ENCODE peak calls at places on chromosome 7, in six cellular contexts. D is IMR-90, V is HepG2, H is A549, C is K562, I is GM12878. B is an unnamed sample.

GRCh38 chr7:45580053-45580872 is 6.1 kb downstream of the ADCY1 start:
- DNase-seq in H (no peak), I (no peak), C (peak), D (no peak), V (no peak), B (peak)

GRCh38 chr7:97576043-97576442 is 155.8 kb upstream of the TAC1 start:
- DNase-seq in V (no peak), H (no peak), D (no peak), I (no peak), C (no peak), B (no peak)

GRCh38 chr7:26492816-26493215 is 201.2 kb downstream of the SNX10 start:
- DNase-seq in D (no peak), C (no peak), H (no peak), V (no peak), I (no peak), B (no peak)

GRCh38 chr7:103795112-103795511 is 194.3 kb downstream of the RELN start:
- DNase-seq in V (no peak), I (no peak), H (no peak), C (no peak), D (peak), B (no peak)

GRCh38 chr7:152553671-152554317 is 118.0 kb upstream of the KMT2C start:
- DNase-seq in V (no peak), H (no peak), D (no peak), C (peak), I (no peak), B (no peak)

GRCh38 chr7:131354390-131354789 is 26.7 kb downstream of the MKLN1 start:
- DNase-seq in I (no peak), D (no peak), H (no peak), C (no peak), V (no peak), B (no peak)

GRCh38 chr7:25121599-25121998 is 3.5 kb downstream of the CYCS start:
- DNase-seq in I (no peak), C (no peak), D (no peak), H (no peak), V (no peak), B (no peak)

GRCh38 chr7:90766814-90767564 is 170.9 kb downstream of the CDK14 start:
- DNase-seq in C (no peak), V (peak), I (no peak), D (peak), H (no peak), B (peak)

GRCh38 chr7:90951229-90951628 is 313.0 kb upstream of the FZD1 start:
- DNase-seq in H (no peak), D (no peak), V (no peak), C (no peak), I (no peak), B (no peak)

GRCh38 chr7:105718511-105718925 is 137.2 kb upstream of the EFCAB10 start:
- DNase-seq in D (no peak), C (no peak), H (no peak), V (no peak), I (no peak), B (no peak)

GRCh38 chr7:151017953-151018420 is 6.3 kb downstream of the ATG9B start:
- DNase-seq in H (peak), V (no peak), D (peak), C (peak), I (no peak), B (peak)

GRCh38 chr7:150975536-150976285 is 2.4 kb downstream of the KCNH2 start:
- DNase-seq in D (no peak), V (no peak), H (no peak), C (no peak), I (no peak), B (peak)

GRCh38 chr7:83492802-83493201 is 156.1 kb downstream of the SEMA3E start:
- DNase-seq in H (no peak), D (no peak), I (no peak), C (no peak), V (no peak), B (no peak)

GRCh38 chr7:155213385-155213784 is 84.3 kb upstream of the INSIG1 start:
- DNase-seq in H (no peak), V (no peak), D (peak), I (no peak), C (no peak), B (no peak)

GRCh38 chr7:114302858-114303257 is 111.8 kb upstream of the FOXP2 start:
- DNase-seq in C (no peak), D (no peak), I (no peak), H (no peak), V (no peak), B (no peak)

GRCh38 chr7:99008921-99009530 is 130.7 kb downstream of the TRRAP start:
- DNase-seq in I (no peak), D (no peak), V (no peak), C (no peak), H (no peak), B (no peak)

GRCh38 chr7:30656611-30657010 is 25.6 kb downstream of the CRHR2 start:
- DNase-seq in H (no peak), I (no peak), V (no peak), D (no peak), C (no peak), B (no peak)

GRCh38 chr7:146185844-146186243 is 69.2 kb downstream of the CNTNAP2 start:
- DNase-seq in D (no peak), H (no peak), V (no peak), C (no peak), I (no peak), B (no peak)

GRCh38 chr7:51066405-51066882 is 250.2 kb downstream of the COBL start:
- DNase-seq in H (no peak), C (no peak), D (no peak), I (no peak), V (no peak), B (no peak)

GRCh38 chr7:155803418-155804376 is 8.6 kb downstream of the SHH start:
- DNase-seq in H (no peak), C (no peak), V (no peak), I (no peak), D (no peak), B (peak)

GRCh38 chr7:7857143-7857583 is 111.4 kb upstream of the GLCCI1 start:
- DNase-seq in I (no peak), D (no peak), C (no peak), H (no peak), V (no peak), B (no peak)

GRCh38 chr7:87505122-87505521 is 29.6 kb upstream of the ABCB4 start:
- DNase-seq in D (peak), H (no peak), I (no peak), C (no peak), V (no peak), B (no peak)

GRCh38 chr7:17159500-17160037 is 138.9 kb upstream of the AHR start:
- DNase-seq in H (no peak), D (no peak), V (no peak), I (peak), C (no peak), B (no peak)

GRCh38 chr7:37432240-37432917 is 16.3 kb downstream of the ELMO1 start:
- DNase-seq in I (no peak), H (no peak), V (no peak), D (no peak), C (no peak), B (no peak)

GRCh38 chr7:13802651-13803050 is 186.8 kb downstream of the ETV1 start:
- DNase-seq in I (no peak), H (no peak), C (no peak), D (no peak), V (no peak), B (no peak)

GRCh38 chr7:117750612-117751563 is 122.4 kb downstream of the CTTNBP2 start:
- DNase-seq in V (peak), D (peak), C (peak), I (no peak), H (peak), B (peak)

DNA sequence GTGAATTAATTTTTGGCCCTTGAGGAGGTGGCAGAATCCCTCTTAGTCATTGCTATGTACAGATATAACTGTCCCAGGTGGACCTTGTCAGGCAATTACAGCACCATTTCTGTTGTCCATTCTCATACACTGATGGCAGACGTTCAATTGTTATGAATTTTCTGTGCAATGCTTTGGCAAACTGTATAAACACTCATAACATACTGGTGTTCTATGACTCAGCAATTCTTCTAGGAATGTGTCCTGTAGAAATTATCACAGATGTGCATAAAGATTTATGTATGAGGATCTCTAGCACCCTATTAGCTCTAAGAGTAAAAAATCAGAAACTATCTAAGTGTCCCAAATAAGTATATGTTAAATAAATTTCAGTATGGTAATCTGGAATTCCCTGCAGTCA is 80.8 kb downstream of the DNAJB9 start:
- DNase-seq in D (peak), H (no peak), V (no peak), I (no peak), C (no peak), B (no peak)
- TF ChIP-seq SMC3 in D (no peak), H (no peak), V (no peak), I (no peak), C (no peak), B (no peak)

GRCh38 chr7:157359581-157359980 is 22.8 kb downstream of the DNAJB6 start:
- DNase-seq in I (no peak), C (no peak), D (no peak), H (no peak), V (no peak), B (no peak)

GRCh38 chr7:157360483-157361025 is 23.8 kb downstream of the DNAJB6 start:
- DNase-seq in I (no peak), H (no peak), V (no peak), D (no peak), C (no peak), B (no peak)

GRCh38 chr7:157361537-157361936 is 24.7 kb downstream of the DNAJB6 start:
- DNase-seq in V (no peak), C (no peak), I (no peak), D (no peak), H (no peak), B (no peak)

GRCh38 chr7:157366722-157367121 is 29.9 kb downstream of the DNAJB6 start:
- DNase-seq in V (no peak), I (no peak), D (no peak), C (no peak), H (no peak), B (no peak)

DNA sequence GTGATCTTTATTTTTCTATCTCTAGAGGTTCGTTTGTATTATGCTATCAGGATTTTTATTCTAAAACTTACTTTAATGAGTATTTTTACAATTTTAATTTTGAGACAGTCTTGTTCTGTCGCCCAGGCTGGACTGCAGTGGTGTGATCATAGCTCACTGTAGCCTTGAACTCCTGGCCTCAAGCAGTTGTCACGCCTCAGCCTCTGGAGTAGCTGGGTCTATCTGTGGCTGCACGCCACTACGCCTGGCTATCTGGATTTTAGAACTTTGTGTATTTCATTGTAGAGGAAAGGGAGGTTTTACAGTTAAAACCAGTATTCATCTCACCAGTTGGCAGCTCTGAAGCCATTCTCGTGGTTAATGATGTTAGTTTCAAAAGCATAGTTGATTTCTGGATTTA is 25.9 kb downstream of the DNAJB6 start:
- DNase-seq in V (no peak), H (no peak), D (no peak), I (no peak), C (no peak), B (no peak)
- TF ChIP-seq SMC3 in V (no peak), H (no peak), D (no peak), I (no peak), C (no peak), B (no peak)

DNA sequence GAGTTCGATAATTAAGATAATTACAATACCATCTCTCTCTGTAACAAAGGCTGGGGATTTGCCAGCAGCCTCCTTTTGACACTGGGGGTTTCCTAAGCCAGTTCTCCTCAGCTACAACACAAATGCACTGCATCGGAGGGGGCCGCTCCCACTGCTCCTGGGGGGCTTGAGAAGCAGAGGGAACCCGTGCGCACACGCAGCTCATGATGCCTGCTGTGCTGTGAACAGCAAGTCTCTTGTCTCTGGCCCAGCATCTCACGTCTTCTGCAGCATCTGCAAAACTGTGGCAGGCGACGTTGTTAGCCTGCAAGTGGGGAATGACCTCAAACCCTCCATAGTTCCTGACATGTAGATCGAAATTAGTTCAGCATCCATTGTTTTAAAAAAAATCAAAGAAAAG is 5.5 kb downstream of the VIPR2 start:
- DNase-seq in I (no peak), C (no peak), D (no peak), V (no peak), H (no peak), B (no peak)
- TF ChIP-seq SMC3 in I (no peak), C (no peak), D (no peak), V (no peak), H (no peak), B (no peak)

DNA sequence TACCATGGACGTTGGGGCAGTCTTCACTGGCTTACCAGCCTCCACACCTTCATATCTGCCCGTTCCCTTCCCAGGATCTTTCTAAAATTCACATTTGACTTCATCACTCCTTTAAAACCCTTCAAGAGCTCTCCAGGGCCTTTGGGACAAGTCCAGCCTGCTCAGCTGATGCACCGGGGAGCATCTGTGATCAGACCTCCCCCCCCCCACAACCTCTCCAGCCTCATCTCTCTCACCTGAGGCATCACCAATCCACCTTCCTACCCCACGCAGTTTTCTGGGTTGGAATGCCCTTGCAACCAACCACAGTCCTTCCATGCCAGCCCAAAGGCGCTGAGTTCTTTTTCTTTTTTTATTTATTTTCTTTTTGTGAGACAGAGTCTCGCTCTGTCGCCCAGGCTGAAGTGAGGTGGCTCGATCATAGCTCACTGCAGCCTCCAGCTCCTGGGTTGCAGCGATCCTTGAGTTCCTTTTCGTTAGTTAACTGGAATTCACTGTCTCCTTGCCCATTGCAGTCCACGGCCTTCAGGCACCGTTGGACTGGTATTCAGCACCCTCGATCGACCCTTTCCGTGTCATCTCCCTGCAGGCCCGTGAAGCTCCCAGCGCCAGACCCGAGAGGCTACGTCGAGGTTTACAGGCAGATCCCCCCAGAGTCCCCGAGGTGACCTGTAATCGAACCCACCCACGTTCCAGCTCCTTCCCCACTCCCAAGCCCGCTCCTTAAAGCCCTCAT is 654 bp downstream of the ALKBH4 start:
- DNase-seq in D (no peak), C (peak), I (no peak), H (no peak), V (no peak), B (peak)
- TF ChIP-seq SMC3 in D (no peak), C (no peak), I (no peak), H (no peak), V (no peak), B (no peak)

GRCh38 chr7:23058412-23059096 is 44.6 kb upstream of the HYCC1 start:
- DNase-seq in I (no peak), V (no peak), H (no peak), D (no peak), C (no peak), B (no peak)

GRCh38 chr7:23065974-23066373 is 39.6 kb upstream of the KLHL7 start:
- DNase-seq in D (peak), I (no peak), C (no peak), V (no peak), H (no peak), B (no peak)

GRCh38 chr7:23061327-23061726 is 44.3 kb upstream of the KLHL7 start:
- DNase-seq in C (no peak), H (no peak), V (no peak), D (no peak), I (no peak), B (no peak)

GRCh38 chr7:23067271-23067670 is 38.3 kb upstream of the KLHL7 start:
- DNase-seq in I (no peak), D (peak), C (no peak), H (no peak), V (no peak), B (no peak)

GRCh38 chr7:23062452-23062851 is 43.1 kb upstream of the KLHL7 start:
- DNase-seq in C (peak), V (no peak), I (no peak), H (no peak), D (peak), B (no peak)
- TF ChIP-seq SMC3 in C (no peak), V (no peak), I (no peak), H (no peak), D (no peak), B (no peak)

DNA sequence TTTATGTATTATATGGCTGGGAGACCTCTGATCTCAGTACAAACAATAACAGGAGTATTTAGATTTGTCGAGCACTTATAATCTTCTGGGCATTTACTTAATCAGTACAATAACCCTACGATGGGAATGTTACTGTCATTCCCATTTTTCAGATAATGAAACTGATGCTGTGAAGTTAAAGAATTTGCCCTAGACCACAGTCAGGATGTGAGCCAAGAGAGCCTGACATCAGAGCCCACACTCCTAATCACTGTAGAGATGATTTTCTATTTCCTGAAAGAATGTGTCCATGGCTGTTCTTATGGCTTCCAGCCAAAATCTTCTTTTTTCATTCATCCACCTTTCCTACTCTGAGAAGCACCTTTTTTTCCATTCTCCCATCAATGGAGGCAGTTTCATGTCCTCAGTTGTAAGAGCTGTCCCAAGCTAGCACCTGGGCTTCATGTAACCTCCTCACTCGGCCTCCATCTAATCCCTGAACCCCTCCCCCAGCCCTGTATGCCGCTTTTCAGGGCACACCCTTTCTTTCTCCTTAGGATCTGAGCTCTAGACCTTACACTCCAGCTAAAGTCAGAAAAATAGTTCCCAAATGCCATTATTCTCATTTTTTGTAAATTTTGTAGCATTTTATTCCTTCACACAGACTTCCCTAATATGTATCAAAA is 12.2 kb upstream of the CAV1 start:
- DNase-seq in I (no peak), H (no peak), V (no peak), C (no peak), D (peak), B (no peak)
- TF ChIP-seq SMC3 in I (no peak), H (no peak), V (no peak), C (no peak), D (no peak), B (no peak)